ENCODE peak calls at places on chromosome 19, in nine cellular contexts. One of them, this sample, is unnamed.

GRCh38 chr19:3324405-3324856 is 42.0 kb upstream of the NFIC start:
- DNase-seq in thoracic aorta: no peak
- DNase-seq in psoas muscle: peak; percentile 80
- DNase-seq in ureter: no peak
- DNase-seq in choroid plexus epithelial cell: no peak
- DNase-seq in stimulated activated CD4-positive, alpha-beta T cell treated with anti-CD3 and anti-CD28 coated beads, TNF-alpha, amount 100 ng/mL, for 4 hours: peak; percentile 62
- DNase-seq in mesenteric fat pad: no peak
- DNase-seq in right atrium auricular region: no peak
- DNase-seq in DMS153: no peak
- DNase-seq in this sample: no peak

GRCh38 chr19:46481947-46482346 is 10.6 kb upstream of the PNMA8A start:
- DNase-seq in mesenteric fat pad: no peak
- DNase-seq in ureter: no peak
- DNase-seq in stimulated activated CD4-positive, alpha-beta T cell treated with anti-CD3 and anti-CD28 coated beads, TNF-alpha, amount 100 ng/mL, for 4 hours: no peak
- DNase-seq in right atrium auricular region: no peak
- DNase-seq in DMS153: no peak
- DNase-seq in choroid plexus epithelial cell: no peak
- DNase-seq in psoas muscle: no peak
- DNase-seq in thoracic aorta: no peak
- DNase-seq in this sample: no peak

GRCh38 chr19:13165091-13165997 is 15.1 kb downstream of the IER2 start:
- DNase-seq in DMS153: no peak
- DNase-seq in ureter: no peak
- DNase-seq in choroid plexus epithelial cell: peak; percentile 36
- DNase-seq in thoracic aorta: no peak
- DNase-seq in stimulated activated CD4-positive, alpha-beta T cell treated with anti-CD3 and anti-CD28 coated beads, TNF-alpha, amount 100 ng/mL, for 4 hours: no peak
- DNase-seq in mesenteric fat pad: no peak
- DNase-seq in right atrium auricular region: no peak
- DNase-seq in psoas muscle: no peak
- DNase-seq in this sample: no peak

GRCh38 chr19:16778796-16779411 is 50.3 kb upstream of the SIN3B start:
- DNase-seq in right atrium auricular region: no peak
- DNase-seq in thoracic aorta: no peak
- DNase-seq in DMS153: no peak
- DNase-seq in ureter: no peak
- DNase-seq in psoas muscle: no peak
- DNase-seq in stimulated activated CD4-positive, alpha-beta T cell treated with anti-CD3 and anti-CD28 coated beads, TNF-alpha, amount 100 ng/mL, for 4 hours: no peak
- DNase-seq in mesenteric fat pad: no peak
- DNase-seq in choroid plexus epithelial cell: peak; percentile 75
- DNase-seq in this sample: peak; percentile 82

GRCh38 chr19:31054430-31054829 is 294.8 kb downstream of the TSHZ3 start:
- DNase-seq in choroid plexus epithelial cell: peak; percentile 92
- DNase-seq in DMS153: no peak
- DNase-seq in stimulated activated CD4-positive, alpha-beta T cell treated with anti-CD3 and anti-CD28 coated beads, TNF-alpha, amount 100 ng/mL, for 4 hours: peak; percentile 8
- DNase-seq in psoas muscle: no peak
- DNase-seq in right atrium auricular region: no peak
- DNase-seq in mesenteric fat pad: no peak
- DNase-seq in ureter: no peak
- DNase-seq in thoracic aorta: no peak
- DNase-seq in this sample: peak; percentile 2

GRCh38 chr19:5166262-5166661 is 174.3 kb downstream of the PTPRS start:
- DNase-seq in ureter: no peak
- DNase-seq in right atrium auricular region: no peak
- DNase-seq in psoas muscle: no peak
- DNase-seq in mesenteric fat pad: no peak
- DNase-seq in thoracic aorta: no peak
- DNase-seq in choroid plexus epithelial cell: peak; percentile 48
- DNase-seq in stimulated activated CD4-positive, alpha-beta T cell treated with anti-CD3 and anti-CD28 coated beads, TNF-alpha, amount 100 ng/mL, for 4 hours: no peak
- DNase-seq in DMS153: no peak
- DNase-seq in this sample: no peak

GRCh38 chr19:16627194-16627927 is 643 bp downstream of the MED26 start:
- DNase-seq in DMS153: no peak
- DNase-seq in ureter: no peak
- DNase-seq in mesenteric fat pad: no peak
- DNase-seq in stimulated activated CD4-positive, alpha-beta T cell treated with anti-CD3 and anti-CD28 coated beads, TNF-alpha, amount 100 ng/mL, for 4 hours: no peak
- DNase-seq in right atrium auricular region: no peak
- DNase-seq in choroid plexus epithelial cell: peak; percentile 18
- DNase-seq in thoracic aorta: no peak
- DNase-seq in psoas muscle: peak; percentile 64
- DNase-seq in this sample: no peak

GRCh38 chr19:47402504-47402903 is 16.8 kb downstream of the MEIS3 start:
- DNase-seq in right atrium auricular region: no peak
- DNase-seq in stimulated activated CD4-positive, alpha-beta T cell treated with anti-CD3 and anti-CD28 coated beads, TNF-alpha, amount 100 ng/mL, for 4 hours: no peak
- DNase-seq in choroid plexus epithelial cell: no peak
- DNase-seq in psoas muscle: no peak
- DNase-seq in thoracic aorta: no peak
- DNase-seq in DMS153: no peak
- DNase-seq in ureter: no peak
- DNase-seq in mesenteric fat pad: no peak
- DNase-seq in this sample: no peak

GRCh38 chr19:48123907-48124675 is 13.5 kb upstream of the PLA2G4C start:
- DNase-seq in mesenteric fat pad: no peak
- DNase-seq in ureter: no peak
- DNase-seq in DMS153: no peak
- DNase-seq in stimulated activated CD4-positive, alpha-beta T cell treated with anti-CD3 and anti-CD28 coated beads, TNF-alpha, amount 100 ng/mL, for 4 hours: no peak
- DNase-seq in right atrium auricular region: no peak
- DNase-seq in choroid plexus epithelial cell: peak; percentile 31
- DNase-seq in psoas muscle: no peak
- DNase-seq in thoracic aorta: no peak
- DNase-seq in this sample: no peak

GRCh38 chr19:22733691-22734090 is 50.3 kb downstream of the ZNF99 start:
- DNase-seq in mesenteric fat pad: no peak
- DNase-seq in thoracic aorta: no peak
- DNase-seq in psoas muscle: no peak
- DNase-seq in right atrium auricular region: peak; percentile 36
- DNase-seq in ureter: no peak
- DNase-seq in DMS153: no peak
- DNase-seq in stimulated activated CD4-positive, alpha-beta T cell treated with anti-CD3 and anti-CD28 coated beads, TNF-alpha, amount 100 ng/mL, for 4 hours: no peak
- DNase-seq in choroid plexus epithelial cell: no peak
- DNase-seq in this sample: no peak

GRCh38 chr19:35216833-35217707 is 11.5 kb downstream of the FAM187B start:
- DNase-seq in ureter: no peak
- DNase-seq in stimulated activated CD4-positive, alpha-beta T cell treated with anti-CD3 and anti-CD28 coated beads, TNF-alpha, amount 100 ng/mL, for 4 hours: no peak
- DNase-seq in DMS153: no peak
- DNase-seq in mesenteric fat pad: no peak
- DNase-seq in choroid plexus epithelial cell: no peak
- DNase-seq in thoracic aorta: no peak
- DNase-seq in right atrium auricular region: no peak
- DNase-seq in psoas muscle: no peak
- DNase-seq in this sample: peak; percentile 4

GRCh38 chr19:49335784-49336481 is 727 bp downstream of the CD37 start:
- DNase-seq in mesenteric fat pad: peak; percentile 55
- DNase-seq in right atrium auricular region: no peak
- DNase-seq in psoas muscle: no peak
- DNase-seq in stimulated activated CD4-positive, alpha-beta T cell treated with anti-CD3 and anti-CD28 coated beads, TNF-alpha, amount 100 ng/mL, for 4 hours: no peak
- DNase-seq in thoracic aorta: no peak
- DNase-seq in choroid plexus epithelial cell: no peak
- DNase-seq in ureter: no peak
- DNase-seq in DMS153: no peak
- DNase-seq in this sample: no peak

GRCh38 chr19:21586341-21587116 is 81.1 kb downstream of the ZNF429 start:
- DNase-seq in thoracic aorta: no peak
- DNase-seq in mesenteric fat pad: no peak
- DNase-seq in ureter: no peak
- DNase-seq in right atrium auricular region: no peak
- DNase-seq in choroid plexus epithelial cell: no peak
- DNase-seq in psoas muscle: peak; percentile 71
- DNase-seq in DMS153: no peak
- DNase-seq in stimulated activated CD4-positive, alpha-beta T cell treated with anti-CD3 and anti-CD28 coated beads, TNF-alpha, amount 100 ng/mL, for 4 hours: peak; percentile 18
- DNase-seq in this sample: no peak

GRCh38 chr19:42246869-42247630 is 4.6 kb upstream of the GSK3A start:
- DNase-seq in DMS153: no peak
- DNase-seq in psoas muscle: no peak
- DNase-seq in ureter: no peak
- DNase-seq in right atrium auricular region: no peak
- DNase-seq in stimulated activated CD4-positive, alpha-beta T cell treated with anti-CD3 and anti-CD28 coated beads, TNF-alpha, amount 100 ng/mL, for 4 hours: no peak
- DNase-seq in choroid plexus epithelial cell: no peak
- DNase-seq in mesenteric fat pad: no peak
- DNase-seq in thoracic aorta: no peak
- DNase-seq in this sample: no peak

GRCh38 chr19:1624458-1624857 is 19.2 kb upstream of the UQCR11 start:
- DNase-seq in choroid plexus epithelial cell: peak; percentile 70
- DNase-seq in ureter: no peak
- DNase-seq in stimulated activated CD4-positive, alpha-beta T cell treated with anti-CD3 and anti-CD28 coated beads, TNF-alpha, amount 100 ng/mL, for 4 hours: no peak
- DNase-seq in right atrium auricular region: no peak
- DNase-seq in thoracic aorta: no peak
- DNase-seq in psoas muscle: peak; percentile 69
- DNase-seq in DMS153: no peak
- DNase-seq in mesenteric fat pad: no peak
- DNase-seq in this sample: peak; percentile 39

GRCh38 chr19:12788682-12789097 is 2.6 kb upstream of the JUNB start:
- DNase-seq in psoas muscle: peak; percentile 90
- DNase-seq in right atrium auricular region: peak; percentile 88
- DNase-seq in stimulated activated CD4-positive, alpha-beta T cell treated with anti-CD3 and anti-CD28 coated beads, TNF-alpha, amount 100 ng/mL, for 4 hours: no peak
- DNase-seq in mesenteric fat pad: peak; percentile 94
- DNase-seq in thoracic aorta: no peak
- DNase-seq in DMS153: peak; percentile 43
- DNase-seq in ureter: peak; percentile 80
- DNase-seq in choroid plexus epithelial cell: peak; percentile 79
- DNase-seq in this sample: peak; percentile 71

GRCh38 chr19:56838930-56839664 is 1.4 kb downstream of the PEG3 start:
- DNase-seq in psoas muscle: peak; percentile 94
- DNase-seq in stimulated activated CD4-positive, alpha-beta T cell treated with anti-CD3 and anti-CD28 coated beads, TNF-alpha, amount 100 ng/mL, for 4 hours: no peak
- DNase-seq in thoracic aorta: peak; percentile 99
- DNase-seq in choroid plexus epithelial cell: peak; percentile 75
- DNase-seq in DMS153: no peak
- DNase-seq in right atrium auricular region: peak; percentile 97
- DNase-seq in mesenteric fat pad: peak; percentile 95
- DNase-seq in ureter: peak; percentile 95
- DNase-seq in this sample: no peak

GRCh38 chr19:38288127-38288855 is 15.8 kb upstream of the C19orf33 start:
- DNase-seq in psoas muscle: no peak
- DNase-seq in stimulated activated CD4-positive, alpha-beta T cell treated with anti-CD3 and anti-CD28 coated beads, TNF-alpha, amount 100 ng/mL, for 4 hours: no peak
- DNase-seq in DMS153: no peak
- DNase-seq in choroid plexus epithelial cell: no peak
- DNase-seq in ureter: no peak
- DNase-seq in thoracic aorta: no peak
- DNase-seq in mesenteric fat pad: no peak
- DNase-seq in right atrium auricular region: no peak
- DNase-seq in this sample: no peak

This sample was measured in SHP77.